ENCODE peak calls at places on chromosomes 7 and 10, in ten cellular contexts. M, J, X, S, U, F, Y, Z, I and H are unnamed samples.

GRCh38 chr10:122374859-122375721 is 582 bp downstream of the PLEKHA1 start:
- DNase-seq in M (peak), J (peak), X (peak), S (peak), U (peak), F (peak), Y (peak), Z (peak), I (peak), H (peak)

GRCh38 chr7:140475747-140476333 is 3.5 kb downstream of the MKRN1 start:
- DNase-seq in M (peak), J (peak), X (peak), S (peak), U (peak), F (peak), Y (peak), Z (peak), I (peak), H (no peak)

GRCh38 chr7:52211930-52212329 is 823.5 kb upstream of the POM121L12 start:
- DNase-seq in M (peak), J (no peak), X (no peak), S (no peak), U (no peak), F (no peak), Y (no peak), Z (no peak), I (no peak), H (no peak)

GRCh38 chr7:156640949-156641485 is 443 bp downstream of the RNF32 start:
- DNase-seq in M (no peak), J (peak), X (no peak), S (peak), U (peak), F (peak), Y (peak), Z (no peak), I (peak), H (peak)

GRCh38 chr7:156237614-156238013 is 403.0 kb upstream of the RNF32 start:
- DNase-seq in M (no peak), J (no peak), X (no peak), S (no peak), U (no peak), F (no peak), Y (no peak), Z (no peak), I (no peak), H (no peak)

GRCh38 chr7:44772867-44773266 is 23.6 kb upstream of the PPIA start:
- DNase-seq in M (no peak), J (no peak), X (no peak), S (no peak), U (no peak), F (no peak), Y (no peak), Z (no peak), I (no peak), H (no peak)

GRCh38 chr7:27051451-27051850 is 44.3 kb downstream of the HOXA1 start:
- DNase-seq in M (no peak), J (no peak), X (peak), S (no peak), U (no peak), F (peak), Y (no peak), Z (no peak), I (no peak), H (no peak)

GRCh38 chr7:14888904-14889482 is 13.6 kb downstream of the DGKB start:
- DNase-seq in M (no peak), J (no peak), X (no peak), S (no peak), U (no peak), F (peak), Y (no peak), Z (no peak), I (no peak), H (no peak)

GRCh38 chr10:104617831-104618230 is 23.3 kb upstream of the SORCS3 start:
- DNase-seq in M (no peak), J (no peak), X (no peak), S (no peak), U (no peak), F (no peak), Y (no peak), Z (no peak), I (no peak), H (no peak)

GRCh38 chr10:15015451-15015850 is 28.3 kb upstream of the OLAH start:
- DNase-seq in M (no peak), J (no peak), X (no peak), S (no peak), U (no peak), F (no peak), Y (no peak), Z (no peak), I (no peak), H (no peak)

GRCh38 chr7:130955560-130955919 is 221.5 kb upstream of the KLF14 start:
- DNase-seq in M (no peak), J (no peak), X (no peak), S (no peak), U (no peak), F (no peak), Y (no peak), Z (no peak), I (no peak), H (no peak)

GRCh38 chr10:70320751-70321150 is 36.9 kb upstream of the NPFFR1 start:
- DNase-seq in M (no peak), J (no peak), X (no peak), S (no peak), U (no peak), F (no peak), Y (no peak), Z (no peak), I (no peak), H (no peak)

GRCh38 chr7:2862831-2863361 is 18.8 kb upstream of the GNA12 start:
- DNase-seq in M (no peak), J (no peak), X (peak), S (no peak), U (peak), F (peak), Y (peak), Z (no peak), I (peak), H (no peak)

GRCh38 chr10:131928248-131929095 is 27.7 kb downstream of the PPP2R2D start:
- DNase-seq in M (no peak), J (no peak), X (no peak), S (no peak), U (peak), F (peak), Y (peak), Z (no peak), I (no peak), H (no peak)
- H3K4me3 ChIP-seq in M (no peak), J (no peak), X (no peak), S (peak), U (no peak), F (peak), Y (no peak), Z (no peak), I (no peak), H (no peak)

GRCh38 chr10:79249156-79250121 is 97.8 kb upstream of the PPIF start:
- DNase-seq in M (no peak), J (no peak), X (no peak), S (no peak), U (no peak), F (no peak), Y (no peak), Z (no peak), I (no peak), H (no peak)
- H3K27ac ChIP-seq in M (no peak), J (peak), X (no peak), S (no peak), U (no peak), F (no peak), Y (no peak), Z (no peak), I (peak), H (no peak)

DNA sequence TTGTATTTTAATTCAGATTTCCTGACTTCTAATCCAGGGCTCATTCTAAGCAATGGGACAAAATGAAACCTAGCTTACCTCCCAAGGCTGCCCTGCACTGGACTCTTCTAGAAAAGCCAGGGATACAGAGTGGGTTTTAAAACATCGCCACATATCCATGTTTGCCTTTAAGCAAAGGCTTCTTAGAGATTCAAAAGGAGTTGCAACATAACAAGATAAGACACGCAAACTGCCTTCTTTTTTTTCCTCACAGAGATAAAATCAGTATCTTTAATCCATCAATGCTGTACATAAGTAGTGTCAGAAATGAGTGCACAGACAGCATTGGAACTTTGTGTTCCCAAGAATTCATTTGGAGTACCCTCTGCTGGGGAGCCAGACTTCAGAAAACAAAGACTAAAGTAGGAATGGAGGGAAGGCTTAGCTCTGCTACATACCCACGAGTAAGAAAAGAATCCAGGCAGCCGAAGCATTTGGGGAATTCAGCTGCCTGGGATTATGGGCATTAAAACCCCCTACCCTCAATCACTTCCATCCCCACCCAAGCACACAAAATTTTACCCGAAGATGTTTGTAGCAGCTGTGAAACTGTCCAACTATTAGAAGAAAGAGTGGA is 427.8 kb downstream of the ARL4A start:
- DNase-seq in M (peak), J (no peak), X (peak), S (no peak), U (peak), F (peak), Y (no peak), Z (peak), I (no peak), H (no peak)
- TF ChIP-seq CTCF in M (no peak), J (no peak), X (no peak), S (no peak), U (peak), F (no peak), Y (peak), Z (peak), I (no peak), H (no peak)

GRCh38 chr7:73832806-73833205 is 2.0 kb downstream of the CLDN4 start:
- DNase-seq in M (no peak), J (peak), X (no peak), S (no peak), U (no peak), F (no peak), Y (no peak), Z (no peak), I (no peak), H (no peak)

GRCh38 chr7:73833251-73833919 is 2.6 kb downstream of the CLDN4 start:
- DNase-seq in M (no peak), J (peak), X (no peak), S (no peak), U (no peak), F (no peak), Y (no peak), Z (no peak), I (no peak), H (no peak)

GRCh38 chr7:73830872-73831655 is at the start of gene CLDN4:
- DNase-seq in M (peak), J (peak), X (no peak), S (no peak), U (no peak), F (no peak), Y (no peak), Z (no peak), I (no peak), H (no peak)

GRCh38 chr7:73830618-73830871 is 251 bp upstream of the CLDN4 start:
- DNase-seq in M (no peak), J (no peak), X (no peak), S (no peak), U (peak), F (no peak), Y (no peak), Z (no peak), I (no peak), H (no peak)

DNA sequence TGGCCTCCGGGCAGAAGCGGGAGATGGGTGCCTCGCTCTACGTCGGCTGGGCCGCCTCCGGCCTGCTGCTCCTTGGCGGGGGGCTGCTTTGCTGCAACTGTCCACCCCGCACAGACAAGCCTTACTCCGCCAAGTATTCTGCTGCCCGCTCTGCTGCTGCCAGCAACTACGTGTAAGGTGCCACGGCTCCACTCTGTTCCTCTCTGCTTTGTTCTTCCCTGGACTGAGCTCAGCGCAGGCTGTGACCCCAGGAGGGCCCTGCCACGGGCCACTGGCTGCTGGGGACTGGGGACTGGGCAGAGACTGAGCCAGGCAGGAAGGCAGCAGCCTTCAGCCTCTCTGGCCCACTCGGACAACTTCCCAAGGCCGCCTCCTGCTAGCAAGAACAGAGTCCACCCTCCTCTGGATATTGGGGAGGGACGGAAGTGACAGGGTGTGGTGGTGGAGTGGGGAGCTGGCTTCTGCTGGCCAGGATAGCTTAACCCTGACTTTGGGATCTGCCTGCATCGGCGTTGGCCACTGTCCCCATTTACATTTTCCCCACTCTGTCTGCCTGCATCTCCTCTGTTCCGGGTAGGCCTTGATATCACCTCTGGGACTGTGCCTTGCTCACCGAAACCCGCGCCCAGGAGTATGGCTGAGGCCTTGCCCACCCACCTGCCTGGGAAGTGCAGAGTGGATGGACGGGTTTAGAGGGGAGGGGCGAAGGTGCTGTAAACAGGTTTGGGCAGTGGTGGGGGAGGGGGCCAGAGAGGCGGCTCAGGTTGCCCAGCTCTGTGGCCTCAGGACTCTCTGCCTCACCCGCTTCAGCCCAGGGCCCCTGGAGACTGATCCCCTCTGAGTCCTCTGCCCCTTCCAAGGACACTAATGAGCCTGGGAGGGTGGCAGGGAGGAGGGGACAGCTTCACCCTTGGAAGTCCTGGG is 1.1 kb downstream of the CLDN4 start:
- DNase-seq in M (peak), J (peak), X (no peak), S (no peak), U (no peak), F (no peak), Y (no peak), Z (no peak), I (no peak), H (no peak)
- H3K4me3 ChIP-seq in M (no peak), J (peak), X (no peak), S (no peak), U (no peak), F (no peak), Y (no peak), Z (no peak), I (peak), H (no peak)

GRCh38 chr7:98868450-98868849 is 1.4 kb downstream of the TMEM130 start:
- DNase-seq in M (no peak), J (no peak), X (no peak), S (no peak), U (no peak), F (no peak), Y (no peak), Z (no peak), I (no peak), H (no peak)

GRCh38 chr7:98867271-98867701 is 2.5 kb downstream of the TMEM130 start:
- DNase-seq in M (peak), J (no peak), X (peak), S (no peak), U (peak), F (peak), Y (no peak), Z (peak), I (no peak), H (peak)

GRCh38 chr7:98870071-98870651 is 347 bp upstream of the TMEM130 start:
- DNase-seq in M (peak), J (peak), X (peak), S (peak), U (peak), F (peak), Y (no peak), Z (peak), I (peak), H (peak)

GRCh38 chr7:98869374-98870070 is at the start of gene TMEM130:
- DNase-seq in M (peak), J (no peak), X (no peak), S (no peak), U (no peak), F (no peak), Y (no peak), Z (peak), I (no peak), H (no peak)

GRCh38 chr7:98869001-98869373 is 827 bp downstream of the TMEM130 start:
- DNase-seq in M (no peak), J (no peak), X (no peak), S (no peak), U (no peak), F (no peak), Y (no peak), Z (no peak), I (no peak), H (no peak)
- H3K27ac ChIP-seq in M (no peak), J (no peak), X (no peak), S (no peak), U (no peak), F (no peak), Y (no peak), Z (no peak), I (no peak), H (no peak)

DNA sequence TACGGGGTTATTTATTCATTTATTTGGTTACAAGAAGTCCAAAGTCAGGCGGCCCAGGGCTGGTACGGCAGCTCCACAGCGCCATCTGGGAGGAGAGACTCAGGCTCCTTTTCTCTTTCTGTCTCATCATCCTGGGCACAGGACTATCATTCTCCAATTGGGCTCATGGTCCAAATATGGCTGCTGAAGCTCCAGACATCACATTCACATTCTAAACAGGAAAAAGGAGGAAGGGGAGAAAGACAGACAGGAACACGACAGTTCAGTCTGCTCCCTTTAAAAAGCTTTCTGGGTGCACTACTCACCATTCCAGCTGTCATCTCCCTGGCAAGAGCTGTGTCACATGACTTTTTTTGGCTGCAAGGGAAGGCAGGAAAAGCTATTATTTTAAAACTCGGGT is 74.4 kb upstream of the PDZD8 start:
- DNase-seq in M (no peak), J (no peak), X (no peak), S (no peak), U (no peak), F (no peak), Y (no peak), Z (no peak), I (no peak), H (no peak)
- TF ChIP-seq CTCF in M (peak), J (peak), X (peak), S (no peak), U (peak), F (no peak), Y (peak), Z (peak), I (no peak), H (no peak)

GRCh38 chr10:73591935-73592699 is 975 bp upstream of the USP54 start:
- DNase-seq in M (peak), J (peak), X (peak), S (no peak), U (no peak), F (peak), Y (peak), Z (peak), I (peak), H (no peak)
- H3K4me3 ChIP-seq in M (peak), J (no peak), X (no peak), S (no peak), U (no peak), F (no peak), Y (no peak), Z (no peak), I (no peak), H (peak)

GRCh38 chr7:50214141-50214670 is 90.3 kb upstream of the IKZF1 start:
- DNase-seq in M (no peak), J (no peak), X (no peak), S (no peak), U (no peak), F (no peak), Y (no peak), Z (no peak), I (no peak), H (no peak)

GRCh38 chr7:50216626-50217025 is 87.9 kb upstream of the IKZF1 start:
- DNase-seq in M (no peak), J (no peak), X (no peak), S (no peak), U (no peak), F (no peak), Y (no peak), Z (no peak), I (no peak), H (no peak)

GRCh38 chr7:50212666-50213621 is 91.6 kb upstream of the IKZF1 start:
- DNase-seq in M (no peak), J (no peak), X (no peak), S (no peak), U (no peak), F (no peak), Y (no peak), Z (no peak), I (no peak), H (no peak)

GRCh38 chr7:50213622-50214017 is 90.9 kb upstream of the IKZF1 start:
- DNase-seq in M (no peak), J (no peak), X (no peak), S (no peak), U (no peak), F (no peak), Y (no peak), Z (no peak), I (no peak), H (no peak)

GRCh38 chr7:50214771-50215170 is 89.7 kb upstream of the IKZF1 start:
- DNase-seq in M (no peak), J (no peak), X (no peak), S (no peak), U (no peak), F (no peak), Y (no peak), Z (no peak), I (no peak), H (no peak)
- H3K27ac ChIP-seq in M (no peak), J (no peak), X (no peak), S (no peak), U (no peak), F (no peak), Y (no peak), Z (no peak), I (no peak), H (no peak)

DNA sequence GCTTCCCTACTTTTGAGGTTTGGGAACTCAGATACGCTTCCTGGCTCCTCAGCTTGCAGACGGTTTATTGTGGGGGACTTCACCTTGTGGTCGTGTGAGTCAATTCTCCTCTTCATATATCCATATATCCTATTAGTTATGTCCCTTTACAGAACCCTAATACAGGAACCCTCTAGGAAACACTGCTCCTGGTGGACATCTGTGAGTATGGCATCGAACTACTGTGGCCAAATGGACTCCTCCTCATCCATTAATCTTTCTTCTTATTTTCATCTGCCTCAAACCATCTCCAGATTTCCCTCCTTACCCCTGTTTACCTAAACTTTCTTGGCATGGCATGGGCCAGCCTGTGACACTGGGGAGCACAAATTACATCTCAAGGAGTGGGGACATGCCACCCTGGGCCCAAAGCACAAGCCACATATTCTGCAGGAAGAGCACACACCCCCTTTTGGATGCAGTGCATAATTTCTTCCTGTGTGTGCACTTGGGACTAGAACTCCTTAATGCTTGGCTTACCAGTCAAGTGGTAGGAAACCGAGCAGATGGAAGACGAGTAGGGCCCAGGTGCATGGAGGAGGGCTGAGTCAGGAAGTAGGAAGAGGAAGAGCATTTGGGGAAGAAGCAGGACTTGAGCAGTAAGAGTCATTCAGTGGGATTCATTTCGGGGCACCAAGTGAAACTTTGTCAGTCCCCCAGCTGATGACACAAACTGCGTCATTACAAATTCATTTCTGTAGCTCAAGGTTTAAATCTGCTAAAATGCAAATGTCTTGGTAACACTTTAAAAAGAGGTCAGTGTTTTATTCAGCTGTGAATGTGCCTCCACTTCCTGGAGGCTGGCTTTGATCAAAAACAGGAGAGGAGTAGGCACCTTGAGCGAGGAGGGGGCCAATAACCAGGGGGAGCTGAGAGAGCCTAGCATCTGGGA is 80.8 kb upstream of the PLXNA4 start:
- DNase-seq in M (peak), J (no peak), X (peak), S (no peak), U (peak), F (no peak), Y (no peak), Z (peak), I (no peak), H (no peak)
- TF ChIP-seq CTCF in M (peak), J (peak), X (peak), S (peak), U (peak), F (peak), Y (peak), Z (peak), I (no peak), H (peak)